ENCODE peak calls at places on chromosomes 2 and 18, in eight cellular contexts. L, K, I, M, C, J, A and N are unnamed samples.

GRCh38 chr18:22268641-22269128 is 99.3 kb downstream of the GATA6 start:
- DNase-seq in L (no peak), K (no peak), I (no peak), M (no peak), C (no peak), J (no peak), A (no peak), N (no peak)

GRCh38 chr2:60499651-60500300 is 53.7 kb downstream of the BCL11A start:
- DNase-seq in L (no peak), K (no peak), I (no peak), M (no peak), C (no peak), J (no peak), A (no peak), N (no peak)

GRCh38 chr18:74342416-74343043 is 26.9 kb downstream of the C18orf63 start:
- DNase-seq in L (no peak), K (peak), I (peak), M (no peak), C (peak), J (no peak), A (no peak), N (peak)

GRCh38 chr18:54284967-54285785 is 15.9 kb downstream of the POLI start:
- DNase-seq in L (peak), K (peak), I (no peak), M (no peak), C (no peak), J (no peak), A (no peak), N (peak)

GRCh38 chr2:160613466-160614153 is 120.0 kb upstream of the RBMS1 start:
- DNase-seq in L (no peak), K (peak), I (no peak), M (no peak), C (no peak), J (no peak), A (no peak), N (no peak)

GRCh38 chr2:222561817-222562424 is 94.0 kb downstream of the FARSB start:
- DNase-seq in L (peak), K (no peak), I (peak), M (no peak), C (peak), J (peak), A (no peak), N (peak)

GRCh38 chr2:26852405-26853348 is 4.7 kb downstream of the DPYSL5 start:
- DNase-seq in L (no peak), K (no peak), I (peak), M (no peak), C (no peak), J (no peak), A (no peak), N (no peak)

GRCh38 chr2:159106105-159106504 is 137.7 kb downstream of the TANC1 start:
- DNase-seq in L (no peak), K (peak), I (no peak), M (no peak), C (no peak), J (no peak), A (no peak), N (no peak)

GRCh38 chr2:191152841-191153240 is 2.0 kb upstream of the STAT4 start:
- DNase-seq in L (no peak), K (no peak), I (peak), M (no peak), C (no peak), J (no peak), A (no peak), N (peak)

GRCh38 chr18:36499938-36500337 is 202.4 kb downstream of the FHOD3 start:
- DNase-seq in L (peak), K (no peak), I (no peak), M (no peak), C (no peak), J (no peak), A (no peak), N (peak)

GRCh38 chr18:54558609-54559585 is 32.1 kb upstream of the DYNAP start:
- DNase-seq in L (peak), K (no peak), I (peak), M (no peak), C (no peak), J (no peak), A (no peak), N (peak)

GRCh38 chr2:111701266-111701665 is 182.7 kb downstream of the ANAPC1 start:
- DNase-seq in L (no peak), K (no peak), I (no peak), M (no peak), C (no peak), J (no peak), A (no peak), N (no peak)

GRCh38 chr2:134401081-134401497 is 147.2 kb downstream of the MGAT5 start:
- DNase-seq in L (no peak), K (no peak), I (no peak), M (no peak), C (no peak), J (no peak), A (no peak), N (no peak)

GRCh38 chr18:57890266-57890665 is 87.2 kb upstream of the ATP8B1 start:
- DNase-seq in L (no peak), K (no peak), I (no peak), M (no peak), C (no peak), J (no peak), A (no peak), N (no peak)

DNA sequence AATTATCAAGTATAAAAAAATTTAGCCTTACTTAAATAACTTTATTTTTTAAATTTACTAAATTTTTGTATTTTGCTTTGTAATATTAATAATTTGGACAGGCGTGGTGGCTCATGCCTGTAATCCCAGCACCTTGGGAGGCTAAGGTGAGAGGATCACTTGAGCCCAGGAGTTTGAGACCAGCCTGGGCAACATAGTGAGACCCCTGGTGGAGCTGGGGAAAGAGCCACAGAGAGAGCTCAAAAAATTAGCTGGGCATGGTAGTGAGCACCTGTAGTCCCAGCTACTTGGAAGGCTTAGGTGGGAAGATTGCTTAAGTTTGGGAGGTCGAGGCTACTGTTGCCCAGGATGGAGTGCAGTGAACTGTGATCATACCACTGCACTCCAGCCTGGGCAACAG is 143.5 kb downstream of the B3GNT2 start:
- DNase-seq in L (no peak), K (no peak), I (no peak), M (no peak), C (no peak), J (no peak), A (no peak), N (no peak)
- H3K4me3 ChIP-seq in L (no peak), K (no peak), I (no peak), M (no peak), C (no peak), J (no peak), A (no peak), N (no peak)

GRCh38 chr18:38307919-38308318 is 742.3 kb upstream of the CELF4 start:
- DNase-seq in L (no peak), K (no peak), I (no peak), M (no peak), C (no peak), J (no peak), A (no peak), N (no peak)
- H3K4me3 ChIP-seq in L (no peak), K (no peak), I (no peak), M (no peak), C (no peak), J (no peak), A (no peak), N (no peak)

GRCh38 chr2:31054383-31054782 is 83.9 kb downstream of the GALNT14 start:
- DNase-seq in L (no peak), K (no peak), I (no peak), M (no peak), C (no peak), J (no peak), A (no peak), N (no peak)
- H3K4me3 ChIP-seq in L (no peak), K (no peak), I (no peak), M (no peak), C (no peak), J (no peak), A (no peak), N (no peak)

GRCh38 chr2:1730047-1730937 is 14.0 kb downstream of the PXDN start:
- DNase-seq in L (no peak), K (no peak), I (no peak), M (no peak), C (no peak), J (no peak), A (no peak), N (no peak)

GRCh38 chr2:1728821-1729220 is 15.5 kb downstream of the PXDN start:
- DNase-seq in L (no peak), K (no peak), I (peak), M (peak), C (no peak), J (no peak), A (no peak), N (no peak)

GRCh38 chr2:1727796-1728474 is 16.4 kb downstream of the PXDN start:
- DNase-seq in L (no peak), K (no peak), I (no peak), M (no peak), C (no peak), J (no peak), A (no peak), N (no peak)

GRCh38 chr2:1727101-1727771 is 17.1 kb downstream of the PXDN start:
- DNase-seq in L (no peak), K (no peak), I (no peak), M (no peak), C (no peak), J (no peak), A (no peak), N (no peak)

DNA sequence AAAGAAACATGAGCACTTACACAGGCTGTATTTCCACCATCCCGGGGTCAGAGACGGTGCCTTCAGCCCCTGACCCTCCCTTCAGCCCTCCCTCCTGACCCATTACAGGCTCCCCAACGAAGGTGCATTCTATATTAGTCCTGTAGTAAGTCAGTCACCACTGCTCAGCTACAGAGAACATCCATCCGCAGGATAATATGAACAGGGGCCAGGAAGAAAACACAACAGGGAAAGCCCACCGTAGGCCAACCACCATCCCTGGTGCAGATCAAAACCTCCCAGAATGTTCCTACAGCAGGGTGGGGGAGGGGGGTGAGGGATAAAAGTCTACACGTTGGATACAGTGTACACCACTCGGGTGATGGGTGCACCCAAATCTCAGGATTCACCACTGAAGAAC is 15.1 kb downstream of the PXDN start:
- DNase-seq in L (no peak), K (no peak), I (no peak), M (no peak), C (no peak), J (no peak), A (no peak), N (no peak)
- H3K4me3 ChIP-seq in L (no peak), K (no peak), I (no peak), M (no peak), C (no peak), J (no peak), A (no peak), N (no peak)

DNA sequence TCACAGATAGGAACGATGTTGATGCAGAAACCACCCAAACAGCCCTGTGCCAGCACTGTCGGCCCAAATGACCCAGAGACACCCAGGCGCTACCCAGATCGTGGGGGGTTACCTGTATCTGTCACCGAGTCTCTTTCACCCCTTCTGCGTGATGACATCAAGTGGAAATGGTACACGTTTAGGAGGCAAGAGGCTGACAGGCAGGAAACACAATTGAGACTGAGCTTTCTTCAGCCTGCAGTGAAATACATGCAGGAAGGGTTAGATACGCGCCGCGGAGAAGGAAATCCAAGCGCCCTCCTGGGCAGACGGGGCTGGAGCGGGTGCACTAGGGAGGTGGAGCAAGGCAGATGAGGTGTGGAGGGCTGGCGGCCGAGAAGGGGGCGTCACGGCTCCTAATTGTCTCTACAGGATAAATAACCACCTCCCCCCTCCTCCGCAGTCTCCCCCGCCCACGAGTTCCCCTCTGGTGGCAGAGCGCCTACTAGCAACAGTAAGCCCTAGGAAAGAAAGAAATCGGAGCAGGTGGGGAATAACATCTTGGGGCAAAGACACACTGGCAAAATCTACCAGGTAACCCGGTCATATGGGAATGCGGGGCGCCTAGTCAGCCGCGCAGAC is at the start of gene RNF152:
- DNase-seq in L (no peak), K (no peak), I (peak), M (peak), C (no peak), J (no peak), A (no peak), N (peak)
- H3K4me3 ChIP-seq in L (peak), K (peak), I (peak), M (peak), C (peak), J (peak), A (peak), N (peak)

GRCh38 chr2:95346236-95346737 is 49.1 kb downstream of the KCNIP3 start:
- DNase-seq in L (no peak), K (no peak), I (peak), M (peak), C (no peak), J (no peak), A (no peak), N (no peak)

GRCh38 chr2:95344656-95345055 is 47.5 kb downstream of the KCNIP3 start:
- DNase-seq in L (no peak), K (no peak), I (no peak), M (no peak), C (no peak), J (no peak), A (no peak), N (no peak)

GRCh38 chr2:95344208-95344570 is 47.0 kb downstream of the KCNIP3 start:
- DNase-seq in L (no peak), K (no peak), I (no peak), M (peak), C (no peak), J (no peak), A (no peak), N (no peak)

GRCh38 chr2:95345415-95346235 is 48.5 kb downstream of the KCNIP3 start:
- DNase-seq in L (no peak), K (peak), I (peak), M (peak), C (peak), J (peak), A (no peak), N (peak)

GRCh38 chr2:95345066-95345414 is 47.9 kb downstream of the KCNIP3 start:
- DNase-seq in L (no peak), K (no peak), I (no peak), M (no peak), C (no peak), J (no peak), A (no peak), N (no peak)
- H3K4me3 ChIP-seq in L (no peak), K (peak), I (no peak), M (peak), C (peak), J (no peak), A (peak), N (no peak)